ENCODE peak calls at places on chromosomes 16 and 17, in nine cellular contexts. L is body of pancreas, S is H1, H is heart left ventricle, T is IMR-90, K is prostate gland, A is breast epithelium, G is uterus, Z is HCT116. M is an unnamed sample.

GRCh38 chr17:46870116-46870803 is 18.9 kb downstream of the WNT9B start:
- DNase-seq in T (no peak), K (no peak), H (no peak), Z (no peak), S (no peak), G (no peak), L (peak; percentile 89), A (no peak), M (no peak)

GRCh38 chr16:30054959-30055553 is 10.5 kb upstream of the ALDOA start:
- DNase-seq in A (no peak), G (no peak), Z (no peak), H (no peak), S (no peak), L (peak; percentile 93), T (no peak), K (peak; percentile 64), M (no peak)

GRCh38 chr17:78231991-78232759 is 744 bp downstream of the TMEM235 start:
- DNase-seq in A (no peak), L (no peak), K (no peak), S (no peak), H (no peak), G (no peak), T (no peak), Z (no peak), M (no peak)

GRCh38 chr16:88132836-88133506 is 181.7 kb downstream of the BANP start:
- DNase-seq in H (peak; percentile 34), S (no peak), A (no peak), L (no peak), Z (no peak), K (no peak), G (no peak), T (no peak), M (peak; percentile 17)

GRCh38 chr16:86069736-86070298 is 170.9 kb downstream of the IRF8 start:
- DNase-seq in L (no peak), T (no peak), Z (no peak), K (no peak), G (no peak), A (no peak), H (no peak), S (no peak), M (no peak)

GRCh38 chr17:1710807-1711553 is 803 bp upstream of the TLCD2 start:
- DNase-seq in K (no peak), T (no peak), H (no peak), G (no peak), S (no peak), A (no peak), Z (no peak), L (no peak), M (peak; percentile 62)

GRCh38 chr16:77434365-77435239 is at the start of gene ADAMTS18:
- DNase-seq in K (no peak), L (no peak), A (no peak), G (no peak), H (no peak), S (no peak), Z (no peak), T (no peak), M (no peak)

GRCh38 chr17:1485748-1486376 is 6.6 kb downstream of the MYO1C start:
- DNase-seq in G (peak; percentile 75), A (peak; percentile 64), K (no peak), H (peak; percentile 88), L (peak; percentile 69), Z (no peak), T (peak; percentile 60), S (no peak), M (peak; percentile 75)

GRCh38 chr17:47704116-47704515 is 10.2 kb downstream of the TBKBP1 start:
- DNase-seq in Z (no peak), S (no peak), L (no peak), K (no peak), A (no peak), H (peak; percentile 69), G (no peak), T (no peak), M (no peak)

GRCh38 chr16:2163211-2163881 is 7.8 kb downstream of the TRAF7 start:
- DNase-seq in Z (no peak), H (no peak), T (no peak), L (no peak), K (peak; percentile 64), A (peak; percentile 86), S (no peak), G (no peak), M (no peak)

GRCh38 chr17:67343237-67343636 is 23.1 kb downstream of the PSMD12 start:
- DNase-seq in T (no peak), H (no peak), L (no peak), G (no peak), S (no peak), K (no peak), Z (no peak), A (no peak), M (no peak)
- TF ChIP-seq POLR2A in T (no peak), H (no peak), L (no peak), G (no peak), S (no peak), K (no peak), Z (no peak), A (no peak), M (no peak)

GRCh38 chr16:10618710-10619209 is 38.4 kb upstream of the EMP2 start:
- DNase-seq in S (no peak), H (no peak), T (no peak), A (peak; percentile 43), G (no peak), K (peak; percentile 16), L (no peak), Z (no peak), M (no peak)

GRCh38 chr16:10617662-10618420 is 37.4 kb upstream of the EMP2 start:
- DNase-seq in H (no peak), K (no peak), S (no peak), A (no peak), L (no peak), T (no peak), G (no peak), Z (no peak), M (no peak)

GRCh38 chr16:10614685-10615084 is 34.3 kb upstream of the EMP2 start:
- DNase-seq in H (no peak), S (no peak), K (no peak), T (no peak), L (no peak), A (no peak), Z (no peak), G (no peak), M (no peak)

GRCh38 chr16:10616395-10616743 is 36.0 kb upstream of the EMP2 start:
- DNase-seq in K (no peak), A (no peak), G (no peak), L (no peak), T (no peak), S (no peak), H (no peak), Z (no peak), M (no peak)

DNA sequence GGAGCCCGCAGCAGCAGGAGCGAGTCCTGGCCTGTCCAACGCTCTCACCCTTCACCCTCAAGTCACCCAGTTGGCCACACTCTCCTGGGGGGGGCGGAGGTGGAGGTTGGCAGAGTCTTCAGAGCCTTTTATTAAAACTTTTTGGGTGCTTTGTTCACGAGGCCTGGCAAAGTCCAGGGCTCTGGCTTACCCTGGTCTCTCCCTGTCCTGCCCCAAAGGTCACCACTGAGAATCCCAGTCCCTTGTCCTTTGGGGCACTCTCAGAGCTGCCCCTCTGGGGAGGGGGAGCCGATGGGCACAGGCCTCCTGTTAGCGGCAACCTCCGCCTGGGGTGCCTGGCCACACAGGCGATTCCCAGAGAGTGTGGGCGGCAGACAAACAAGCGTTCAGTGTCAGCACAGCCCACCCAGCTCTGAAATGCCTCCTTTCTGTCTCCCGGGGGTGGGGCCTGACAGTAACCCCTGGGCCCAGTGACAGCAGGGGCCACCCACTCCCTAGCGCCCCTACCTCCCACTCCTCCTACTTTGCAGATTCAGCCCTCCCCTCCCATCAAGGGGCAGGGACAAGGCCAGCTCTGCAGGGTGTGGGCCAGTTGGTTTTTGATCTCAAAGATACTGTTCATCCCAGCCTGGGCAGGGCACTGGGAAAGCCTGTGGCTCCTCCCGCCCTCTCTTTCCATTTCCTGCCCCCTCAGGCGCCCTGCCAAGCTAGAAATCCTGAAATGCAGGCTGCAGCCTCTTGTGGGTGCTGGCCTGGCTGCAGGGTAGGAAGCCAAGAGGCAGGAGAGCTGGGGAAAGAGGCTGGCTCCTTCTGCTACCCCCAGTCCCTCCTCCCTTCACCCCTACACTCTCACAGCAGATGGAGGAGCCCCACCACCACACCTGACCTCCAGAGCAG is 36.6 kb upstream of the EMP2 start:
- DNase-seq in S (no peak), A (peak; percentile 74), L (peak; percentile 36), Z (peak; percentile 8), K (peak; percentile 85), T (peak; percentile 29), H (peak; percentile 76), G (peak; percentile 36), M (peak; percentile 37)
- TF ChIP-seq CTCF in S (no peak), A (peak; percentile 22), L (no peak), Z (no peak), K (no peak), T (no peak), H (no peak), G (no peak), M (no peak)

DNA sequence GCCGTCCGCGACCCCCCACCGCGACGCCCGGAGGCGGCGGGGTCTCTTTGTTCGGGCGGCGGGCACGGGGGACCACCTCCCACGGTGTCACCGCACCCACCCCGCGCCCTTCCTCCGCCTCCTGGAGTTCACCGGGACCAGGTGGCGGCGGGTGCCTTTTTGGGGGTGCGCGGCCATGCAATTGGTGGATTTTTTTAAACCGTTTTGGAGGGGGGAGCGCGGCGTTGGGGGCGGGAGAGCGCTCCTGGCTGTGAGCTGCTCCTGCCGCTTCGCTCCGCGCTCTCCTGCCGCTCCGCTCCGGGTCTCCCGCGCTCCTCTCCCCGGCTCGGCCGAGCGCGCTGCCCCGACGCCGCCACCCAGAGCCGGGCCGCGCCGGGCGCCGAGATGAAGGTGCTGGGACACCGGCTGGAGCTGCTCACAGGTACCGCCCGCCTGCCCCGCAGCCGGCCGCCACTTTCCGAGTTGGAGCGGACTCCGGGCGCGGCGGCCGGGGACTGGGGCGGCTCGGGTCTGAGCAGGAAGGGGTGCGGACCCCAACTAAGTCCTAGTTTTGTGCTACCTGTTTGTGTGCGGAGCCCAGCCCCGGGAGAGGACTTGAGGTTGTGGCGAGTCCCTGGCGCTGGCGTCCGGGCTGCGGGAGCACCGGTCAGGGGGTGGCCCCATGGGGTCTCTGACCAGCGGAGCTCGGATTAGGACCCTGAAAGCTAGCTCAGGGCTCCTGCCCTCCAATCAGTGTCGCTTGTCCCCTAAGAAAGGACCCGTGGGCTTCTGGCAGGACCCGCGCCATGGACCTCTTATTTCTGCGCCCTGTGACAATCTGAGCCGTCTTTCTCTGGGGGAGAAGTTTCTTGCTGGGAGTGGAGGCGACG is 35.7 kb upstream of the NDRG4 start:
- DNase-seq in K (no peak), G (no peak), S (no peak), T (no peak), H (no peak), Z (no peak), A (no peak), L (peak; percentile 28), M (no peak)
- H3K27me3 ChIP-seq in K (peaks cover 21% of the 10 kb centered on the region), G (no peaks in the 10 kb centered on the region), S (peaks cover 47% of the 10 kb centered on the region), T (peaks cover 68% of the 10 kb centered on the region), H (no peaks in the 10 kb centered on the region), Z (no peaks in the 10 kb centered on the region), A (peaks cover 5% of the 10 kb centered on the region), L (no peaks in the 10 kb centered on the region), M (no peaks in the 10 kb centered on the region)

DNA sequence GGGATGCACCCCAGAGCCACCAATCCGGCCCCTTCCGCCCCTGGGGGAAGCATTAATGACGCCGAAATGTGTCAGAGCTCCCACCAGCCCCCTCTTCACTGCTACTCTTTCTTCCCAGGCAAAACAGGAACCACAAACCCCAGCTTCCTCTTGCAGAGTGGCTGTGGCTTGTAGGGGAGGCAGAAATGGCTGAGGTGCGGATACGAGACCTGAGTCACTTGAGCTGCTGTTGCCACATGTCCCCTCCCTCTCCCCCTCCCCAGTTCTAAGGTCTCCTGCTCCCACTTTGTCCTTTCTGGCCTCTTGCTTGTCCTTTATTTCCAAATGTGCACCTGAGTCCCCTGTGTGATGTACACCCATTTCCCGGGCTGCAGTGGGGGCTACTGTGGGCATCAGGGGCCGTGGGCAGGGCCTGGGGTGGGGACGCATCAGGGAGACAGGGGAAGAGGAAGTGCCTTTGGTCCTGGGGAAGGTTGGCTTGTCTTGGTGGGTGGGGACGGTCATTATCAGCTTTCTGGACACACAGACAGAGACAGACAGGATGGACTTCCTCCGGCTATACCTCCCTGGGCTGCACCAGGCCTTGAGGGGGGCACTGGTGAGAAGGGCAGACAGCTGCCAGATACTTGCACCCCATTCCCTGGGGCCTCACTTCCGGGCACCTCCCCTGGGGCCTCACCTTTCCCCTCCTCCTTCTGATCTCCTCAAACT is at the start of gene APOBR:
- DNase-seq in K (no peak), H (peak; percentile 74), T (no peak), G (no peak), Z (no peak), S (no peak), L (peak; percentile 27), A (peak; percentile 30), M (no peak)
- TF ChIP-seq POLR2A in K (no peak), H (no peak), T (no peak), G (no peak), Z (no peak), S (no peak), L (peak; percentile 28), A (no peak), M (no peak)